ENCODE peak calls at places on chromosomes 1 and 21, in eight cellular contexts. N, G, E, U, M, H, F and V are unnamed samples.
A peak's percentile ranks its signal among the peaks of the same experiment; 100 is the strongest.

GRCh38 chr1:47738560-47739182 is 258.5 kb downstream of the TRABD2B start:
- DNase-seq in F (peak; percentile 67), M (no peak), U (peak; percentile 77), N (peak; percentile 26), E (no peak), G (no peak), H (no peak), V (peak; percentile 70)

GRCh38 chr21:41631564-41632461 is 123.9 kb upstream of the TMPRSS2 start:
- DNase-seq in N (peak; percentile 60), U (peak; percentile 39), F (no peak), E (no peak), H (no peak), G (no peak), M (no peak), V (peak; percentile 36)

GRCh38 chr1:197619008-197619640 is 156.2 kb downstream of the DENND1B start:
- DNase-seq in N (no peak), U (peak; percentile 50), F (peak; percentile 16), H (no peak), M (no peak), E (no peak), G (no peak), V (peak; percentile 51)

GRCh38 chr1:117615474-117615873 is 9.6 kb downstream of the TENT5C start:
- DNase-seq in H (no peak), F (no peak), M (no peak), U (no peak), E (no peak), G (no peak), N (peak; percentile 69), V (no peak)

GRCh38 chr21:44920694-44921604 is at the start of gene ITGB2:
- DNase-seq in G (no peak), H (no peak), U (no peak), E (no peak), F (no peak), M (no peak), N (no peak), V (no peak)

GRCh38 chr1:223214272-223214807 is 71.3 kb upstream of the TLR5 start:
- DNase-seq in U (no peak), F (no peak), G (no peak), H (no peak), N (no peak), M (no peak), E (no peak), V (no peak)

GRCh38 chr1:53442297-53442696 is 16.9 kb upstream of the DMRTB1 start:
- DNase-seq in N (no peak), F (peak; percentile 95), M (no peak), G (no peak), U (peak; percentile 84), E (no peak), H (peak; percentile 69), V (peak; percentile 49)

GRCh38 chr1:172399369-172400072 is 21.0 kb upstream of the C1orf105 start:
- DNase-seq in F (peak; percentile 56), N (peak; percentile 68), U (peak; percentile 94), E (no peak), H (peak; percentile 94), G (no peak), M (peak; percentile 14), V (peak; percentile 97)

GRCh38 chr1:11938722-11939526 is 4.4 kb downstream of the PLOD1 start:
- DNase-seq in F (no peak), U (no peak), N (no peak), E (no peak), G (no peak), M (no peak), H (no peak), V (peak; percentile 13)

GRCh38 chr1:218299416-218299815 is 14.3 kb downstream of the RRP15 start:
- DNase-seq in U (peak; percentile 87), E (no peak), H (peak; percentile 30), G (no peak), M (no peak), N (peak; percentile 4), F (peak; percentile 54), V (peak; percentile 83)

GRCh38 chr1:156347337-156347736 is 9.0 kb downstream of the TSACC start:
- DNase-seq in M (no peak), F (no peak), U (peak; percentile 65), E (no peak), H (peak; percentile 28), N (no peak), G (no peak), V (peak; percentile 14)

GRCh38 chr1:220325306-220325995 is 53.2 kb upstream of the RAB3GAP2 start:
- DNase-seq in F (no peak), G (no peak), M (no peak), N (no peak), E (no peak), H (no peak), U (peak; percentile 52), V (no peak)

GRCh38 chr1:111723091-111723806 is 15.9 kb downstream of the INKA2 start:
- DNase-seq in U (no peak), F (no peak), E (no peak), H (no peak), M (no peak), G (no peak), N (no peak), V (no peak)

GRCh38 chr1:37338658-37339057 is 135.7 kb upstream of the ZC3H12A start:
- DNase-seq in H (no peak), F (no peak), U (no peak), M (no peak), E (no peak), G (no peak), N (peak; percentile 87), V (no peak)

GRCh38 chr1:116008651-116009380 is 32.5 kb downstream of the SLC22A15 start:
- DNase-seq in N (no peak), U (no peak), E (no peak), F (no peak), G (no peak), H (no peak), M (no peak), V (no peak)

GRCh38 chr1:223755432-223755792 is 43.1 kb downstream of the CAPN2 start:
- DNase-seq in G (no peak), M (no peak), N (no peak), H (no peak), E (peak; percentile 55), U (no peak), F (no peak), V (no peak)